ENCODE peak calls at places on chromosome 1, in seven cellular contexts. I is NCI-H1417 treated with DMSO at 0.1 percent for 48 hours; B is stimulated activated CD4-positive, alpha-beta T cell treated with anti-CD3 and anti-CD28 coated beads, TNF-alpha, amount 100 ng/mL, for 24 hours; O is RWPE1; X is activated gamma-delta T cell treated with Interleukin-2 at 50 U/mL for 16 hours; E is stimulated activated CD8-positive, alpha-beta memory T cell treated with anti-CD3 and anti-CD28 coated beads, Interleukin-2, amount 100 ng/mL, for 1 hour; Z is HFF-Myc. K is an unnamed sample.

GRCh38 chr1:27522148-27522859 is 32.3 kb upstream of the WASF2 start:
- DNase-seq in I (peak), B (no peak), O (no peak), X (peak), E (peak), Z (no peak), K (no peak)

GRCh38 chr1:18951818-18952391 is 4.6 kb downstream of the IFFO2 start:
- DNase-seq in I (no peak), B (peak), O (no peak), X (peak), E (peak), Z (no peak), K (no peak)

GRCh38 chr1:234737915-234738314 is 127.9 kb upstream of the IRF2BP2 start:
- DNase-seq in I (no peak), B (no peak), O (no peak), X (no peak), E (no peak), Z (no peak), K (no peak)

GRCh38 chr1:180267211-180267561 is 37.1 kb downstream of the LHX4 start:
- DNase-seq in I (no peak), B (no peak), O (no peak), X (no peak), E (no peak), Z (no peak), K (no peak)

GRCh38 chr1:222335586-222335985 is 212.3 kb downstream of the HHIPL2 start:
- DNase-seq in I (no peak), B (no peak), O (no peak), X (no peak), E (no peak), Z (no peak), K (no peak)

GRCh38 chr1:227891223-227891954 is 56.3 kb downstream of the WNT9A start:
- DNase-seq in I (no peak), B (no peak), O (no peak), X (no peak), E (no peak), Z (no peak), K (no peak)

GRCh38 chr1:5975133-5975880 is 16.9 kb downstream of the NPHP4 start:
- DNase-seq in I (no peak), B (no peak), O (peak), X (no peak), E (no peak), Z (peak), K (no peak)

GRCh38 chr1:116878804-116879477 is 30.8 kb upstream of the PTGFRN start:
- DNase-seq in I (peak), B (no peak), O (peak), X (no peak), E (no peak), Z (peak), K (peak)

GRCh38 chr1:230634384-230634783 is 7.9 kb upstream of the COG2 start:
- DNase-seq in I (no peak), B (no peak), O (no peak), X (no peak), E (no peak), Z (no peak), K (no peak)

GRCh38 chr1:196467230-196467629 is 141.0 kb downstream of the KCNT2 start:
- DNase-seq in I (no peak), B (no peak), O (no peak), X (no peak), E (no peak), Z (no peak), K (no peak)

GRCh38 chr1:94888201-94888600 is 38.7 kb downstream of the CNN3 start:
- DNase-seq in I (no peak), B (no peak), O (no peak), X (no peak), E (no peak), Z (no peak), K (no peak)

GRCh38 chr1:32028746-32029145 is 15.1 kb downstream of the KHDRBS1 start:
- DNase-seq in I (no peak), B (no peak), O (no peak), X (no peak), E (no peak), Z (no peak), K (no peak)

GRCh38 chr1:204258213-204259115 is 44.7 kb upstream of the GOLT1A start:
- DNase-seq in I (no peak), B (no peak), O (peak), X (peak), E (no peak), Z (peak), K (peak)

GRCh38 chr1:19688041-19688842 is 23.6 kb downstream of the HTR6 start:
- DNase-seq in I (no peak), B (no peak), O (no peak), X (peak), E (peak), Z (no peak), K (no peak)

GRCh38 chr1:229557913-229558414 is 543 bp downstream of the ABCB10 start:
- DNase-seq in I (no peak), B (peak), O (peak), X (peak), E (no peak), Z (no peak), K (peak)

GRCh38 chr1:234956821-234957329 is 171.8 kb downstream of the TOMM20 start:
- DNase-seq in I (no peak), B (no peak), O (no peak), X (no peak), E (no peak), Z (no peak), K (peak)

GRCh38 chr1:100622966-100623762 is 85.2 kb downstream of the GPR88 start:
- DNase-seq in I (no peak), B (no peak), O (no peak), X (no peak), E (no peak), Z (no peak), K (no peak)

GRCh38 chr1:51516639-51517158 is 2.4 kb downstream of the EPS15 start:
- DNase-seq in I (no peak), B (no peak), O (no peak), X (no peak), E (no peak), Z (no peak), K (no peak)

GRCh38 chr1:113278777-113279176 is 111.5 kb upstream of the MAGI3 start:
- DNase-seq in I (no peak), B (no peak), O (no peak), X (no peak), E (no peak), Z (no peak), K (no peak)

GRCh38 chr1:160340866-160341265 is 2.2 kb downstream of the COPA start:
- DNase-seq in I (no peak), B (no peak), O (no peak), X (no peak), E (no peak), Z (no peak), K (no peak)

GRCh38 chr1:53328009-53328489 is at the start of gene LRP8:
- DNase-seq in I (peak), B (peak), O (peak), X (peak), E (peak), Z (no peak), K (peak)

GRCh38 chr1:23644555-23644866 is 47.1 kb upstream of the RPL11 start:
- DNase-seq in I (no peak), B (no peak), O (no peak), X (no peak), E (no peak), Z (no peak), K (no peak)

GRCh38 chr1:174982971-174983689 is 16.6 kb upstream of the CACYBP start:
- DNase-seq in I (no peak), B (no peak), O (peak), X (peak), E (no peak), Z (no peak), K (peak)

GRCh38 chr1:172347416-172347815 is 73.1 kb upstream of the C1orf105 start:
- DNase-seq in I (no peak), B (no peak), O (no peak), X (no peak), E (no peak), Z (no peak), K (no peak)

GRCh38 chr1:19420606-19421005 is 64.7 kb downstream of the CAPZB start:
- DNase-seq in I (no peak), B (no peak), O (no peak), X (no peak), E (no peak), Z (no peak), K (no peak)

GRCh38 chr1:97332716-97333115 is 588.1 kb downstream of the DPYD start:
- DNase-seq in I (no peak), B (no peak), O (no peak), X (no peak), E (no peak), Z (no peak), K (no peak)

GRCh38 chr1:218742478-218743260 is 397.5 kb downstream of the TGFB2 start:
- DNase-seq in I (no peak), B (no peak), O (peak), X (no peak), E (no peak), Z (no peak), K (no peak)

GRCh38 chr1:160374291-160374690 is 7.4 kb downstream of the NHLH1 start:
- DNase-seq in I (no peak), B (no peak), O (no peak), X (no peak), E (no peak), Z (no peak), K (no peak)

GRCh38 chr1:53892911-53893310 is 1.1 kb upstream of the DIO1 start:
- DNase-seq in I (no peak), B (no peak), O (no peak), X (no peak), E (no peak), Z (no peak), K (no peak)

GRCh38 chr1:1605034-1605591 is 5.2 kb upstream of the FNDC10 start:
- DNase-seq in I (no peak), B (no peak), O (no peak), X (no peak), E (no peak), Z (no peak), K (no peak)

GRCh38 chr1:245079021-245079609 is 75.7 kb upstream of the KIF26B start:
- DNase-seq in I (no peak), B (no peak), O (peak), X (no peak), E (no peak), Z (no peak), K (no peak)

GRCh38 chr1:89589515-89589914 is 43.4 kb upstream of the LRRC8C start:
- DNase-seq in I (no peak), B (no peak), O (no peak), X (no peak), E (no peak), Z (no peak), K (no peak)

GRCh38 chr1:185464788-185465187 is 147.7 kb upstream of the IVNS1ABP start:
- DNase-seq in I (no peak), B (no peak), O (no peak), X (no peak), E (no peak), Z (no peak), K (no peak)

GRCh38 chr1:246417152-246417812 is 89.8 kb downstream of the SMYD3 start:
- DNase-seq in I (no peak), B (no peak), O (no peak), X (no peak), E (no peak), Z (peak), K (no peak)

GRCh38 chr1:180862305-180862704 is 50.4 kb upstream of the KIAA1614 start:
- DNase-seq in I (no peak), B (no peak), O (no peak), X (no peak), E (no peak), Z (no peak), K (no peak)

GRCh38 chr1:239647045-239647444 is 260.7 kb downstream of the CHRM3 start:
- DNase-seq in I (no peak), B (no peak), O (no peak), X (no peak), E (no peak), Z (no peak), K (no peak)

K was measured in neuronal stem cell.